ENCODE peak calls at places on chromosomes 11 and 22, in six cellular contexts. H is H1, I is NCI-H1436, R is sigmoid colon, J is left colon, M is GM23248. Z is an unnamed sample.

GRCh38 chr11:69229521-69229920 is 64.4 kb upstream of the MYEOV start:
- DNase-seq in H (no peak), I (no peak), R (peak; percentile 38), J (peak; percentile 17), M (no peak), Z (no peak)

GRCh38 chr22:41862530-41863266 is 29.8 kb downstream of the SREBF2 start:
- DNase-seq in H (no peak), I (no peak), R (no peak), J (no peak), M (peak; percentile 53), Z (peak; percentile 29)

GRCh38 chr11:45155058-45155551 is 8.7 kb downstream of the PRDM11 start:
- DNase-seq in H (no peak), I (no peak), R (peak; percentile 69), J (no peak), M (peak; percentile 27), Z (no peak)

GRCh38 chr22:17121235-17122195 is at the start of gene TMEM121B:
- DNase-seq in H (peak; percentile 68), I (peak; percentile 89), R (peak; percentile 76), J (peak; percentile 42), M (peak; percentile 68), Z (peak; percentile 69)

GRCh38 chr22:36331306-36331911 is 56.4 kb downstream of the MYH9 start:
- DNase-seq in H (peak; percentile 65), I (no peak), R (peak; percentile 96), J (peak; percentile 90), M (peak; percentile 94), Z (peak; percentile 14)

GRCh38 chr22:27780161-27780575 is 21.4 kb downstream of the MN1 start:
- DNase-seq in H (no peak), I (no peak), R (no peak), J (no peak), M (peak; percentile 51), Z (no peak)

GRCh38 chr22:48262596-48263430 is 1500.4 kb downstream of the TBC1D22A start:
- DNase-seq in H (no peak), I (no peak), R (no peak), J (no peak), M (no peak), Z (no peak)

GRCh38 chr11:41431784-41432183 is 27.7 kb downstream of the LRRC4C start:
- DNase-seq in H (no peak), I (peak; percentile 9), R (no peak), J (no peak), M (no peak), Z (no peak)

GRCh38 chr22:30226192-30226832 is 20.2 kb downstream of the LIF start:
- DNase-seq in H (no peak), I (no peak), R (no peak), J (no peak), M (no peak), Z (no peak)

GRCh38 chr11:15941206-15941770 is 415.1 kb downstream of the SOX6 start:
- DNase-seq in H (peak; percentile 65), I (no peak), R (no peak), J (no peak), M (peak; percentile 46), Z (no peak)

GRCh38 chr22:47213571-47214230 is 451.3 kb downstream of the TBC1D22A start:
- DNase-seq in H (no peak), I (peak; percentile 33), R (peak; percentile 33), J (no peak), M (peak; percentile 54), Z (peak; percentile 34)

GRCh38 chr11:12585861-12586260 is 88.4 kb upstream of the TEAD1 start:
- DNase-seq in H (no peak), I (no peak), R (no peak), J (no peak), M (no peak), Z (no peak)

GRCh38 chr22:26656896-26657851 is at the start of gene MIAT:
- DNase-seq in H (no peak), I (peak; percentile 68), R (no peak), J (no peak), M (peak; percentile 64), Z (no peak)

GRCh38 chr11:116073854-116074837 is 569.9 kb upstream of the CADM1 start:
- DNase-seq in H (no peak), I (peak; percentile 33), R (no peak), J (no peak), M (peak; percentile 4), Z (no peak)

GRCh38 chr11:12214751-12215150 is 104.4 kb downstream of the MICAL2 start:
- DNase-seq in H (no peak), I (no peak), R (no peak), J (no peak), M (peak; percentile 60), Z (no peak)

GRCh38 chr22:45469573-45470383 is 32.9 kb upstream of the FBLN1 start:
- DNase-seq in H (no peak), I (no peak), R (peak; percentile 15), J (no peak), M (peak; percentile 49), Z (no peak)

GRCh38 chr11:76436020-76436419 is 8.8 kb upstream of the EMSY start:
- DNase-seq in H (no peak), I (no peak), R (no peak), J (no peak), M (peak; percentile 19), Z (no peak)

GRCh38 chr22:24156146-24156914 is 25.0 kb upstream of the SUSD2 start:
- DNase-seq in H (no peak), I (no peak), R (no peak), J (no peak), M (peak; percentile 91), Z (no peak)